ENCODE peak calls at places on chromosomes 11 and 22, in seven cellular contexts. O is stomach, U is K562, P is breast epithelium, D is SK-N-SH, I is GM23338, Q is HepG2. W is an unnamed sample.
A peak's percentile ranks its signal among the peaks of the same experiment; 100 is the strongest.

GRCh38 chr11:114264381-114264780 is 31.8 kb upstream of the NNMT start:
- DNase-seq in O (no peak), U (no peak), P (no peak), D (no peak), I (no peak), Q (no peak), W (no peak)

GRCh38 chr11:61147271-61147670 is 14.0 kb downstream of the VPS37C start:
- DNase-seq in O (no peak), U (no peak), P (no peak), D (no peak), I (no peak), Q (no peak), W (no peak)

GRCh38 chr22:33897621-33897910 is 22.7 kb downstream of the LARGE1 start:
- DNase-seq in O (no peak), U (no peak), P (no peak), D (no peak), I (no peak), Q (no peak), W (no peak)

GRCh38 chr22:50705851-50706351 is 32.1 kb upstream of the ACR start:
- DNase-seq in O (no peak), U (no peak), P (no peak), D (no peak), I (no peak), Q (no peak), W (no peak)

GRCh38 chr11:8732748-8733241 is 50.2 kb downstream of the RPL27A start:
- DNase-seq in O (peak; percentile 40), U (no peak), P (peak; percentile 82), D (no peak), I (no peak), Q (no peak), W (no peak)

GRCh38 chr11:125671561-125671960 is 9.1 kb downstream of the ACRV1 start:
- DNase-seq in O (no peak), U (no peak), P (no peak), D (no peak), I (no peak), Q (no peak), W (no peak)

GRCh38 chr22:48629631-48630443 is 1197.8 kb downstream of the BRD1 start:
- DNase-seq in O (no peak), U (no peak), P (no peak), D (no peak), I (no peak), Q (no peak), W (no peak)

GRCh38 chr22:49524362-49524761 is 303.3 kb downstream of the BRD1 start:
- DNase-seq in O (no peak), U (no peak), P (no peak), D (no peak), I (no peak), Q (no peak), W (no peak)

GRCh38 chr11:107732327-107733051 is 20.6 kb upstream of the SLN start:
- DNase-seq in O (no peak), U (no peak), P (no peak), D (no peak), I (no peak), Q (no peak), W (no peak)

GRCh38 chr11:69014084-69014935 is 1.3 kb upstream of the MRGPRF start:
- DNase-seq in O (peak; percentile 44), U (no peak), P (no peak), D (peak; percentile 69), I (peak; percentile 36), Q (peak; percentile 13), W (no peak)

GRCh38 chr11:38402063-38402462 is 1804.0 kb upstream of the RAG2 start:
- DNase-seq in O (no peak), U (no peak), P (no peak), D (no peak), I (no peak), Q (no peak), W (no peak)

GRCh38 chr22:25651332-25651731 is 86.9 kb downstream of the GRK3 start:
- DNase-seq in O (no peak), U (no peak), P (no peak), D (no peak), I (no peak), Q (no peak), W (no peak)

GRCh38 chr22:25174156-25174887 is 25.3 kb upstream of the CRYBB3 start:
- DNase-seq in O (no peak), U (no peak), P (no peak), D (no peak), I (no peak), Q (no peak), W (no peak)

GRCh38 chr22:37884420-37884819 is 21.7 kb upstream of the MICALL1 start:
- DNase-seq in O (no peak), U (no peak), P (no peak), D (no peak), I (no peak), Q (no peak), W (no peak)

GRCh38 chr22:42080287-42080686 is 787 bp downstream of the SMDT1 start:
- DNase-seq in O (peak; percentile 55), U (peak; percentile 15), P (peak; percentile 32), D (peak; percentile 44), I (peak; percentile 53), Q (no peak), W (no peak)

GRCh38 chr11:46417711-46418110 is 26.1 kb upstream of the CHRM4 start:
- DNase-seq in O (no peak), U (no peak), P (no peak), D (no peak), I (peak; percentile 25), Q (no peak), W (no peak)

GRCh38 chr11:116309446-116309845 is 463.3 kb downstream of the BUD13 start:
- DNase-seq in O (no peak), U (no peak), P (no peak), D (no peak), I (no peak), Q (no peak), W (peak; percentile 50)

GRCh38 chr22:44111562-44112155 is 69.1 kb upstream of the PARVG start:
- DNase-seq in O (no peak), U (no peak), P (no peak), D (no peak), I (no peak), Q (no peak), W (no peak)

DNA sequence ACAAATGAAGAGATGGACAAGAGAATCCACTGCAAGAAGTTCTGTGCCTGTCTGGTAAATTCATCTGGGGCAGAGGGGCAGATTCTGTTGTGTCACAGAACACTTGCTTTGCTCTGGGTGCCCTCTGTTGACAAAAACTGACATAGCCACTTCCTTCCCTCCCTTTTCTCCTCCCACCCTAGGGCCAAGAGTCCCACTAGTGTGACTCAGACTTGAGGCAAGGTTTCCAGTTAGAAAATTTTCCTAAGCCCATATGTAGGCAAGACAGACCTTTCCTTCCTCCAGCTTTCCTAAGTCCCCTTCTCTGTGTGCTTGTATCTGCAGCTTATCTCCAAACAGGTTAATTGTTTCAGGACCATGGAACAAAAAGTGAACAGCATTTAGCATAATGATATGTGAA is 106.8 kb downstream of the RBFOX2 start:
- DNase-seq in O (peak; percentile 53), U (peak; percentile 39), P (peak; percentile 41), D (peak; percentile 49), I (peak; percentile 77), Q (peak; percentile 75), W (no peak)
- TF ChIP-seq POLR2AphosphoS5 in O (peak; percentile 87), U (no peak), P (peak; percentile 41), D (no peak), I (no peak), Q (no peak), W (peak; percentile 64)

DNA sequence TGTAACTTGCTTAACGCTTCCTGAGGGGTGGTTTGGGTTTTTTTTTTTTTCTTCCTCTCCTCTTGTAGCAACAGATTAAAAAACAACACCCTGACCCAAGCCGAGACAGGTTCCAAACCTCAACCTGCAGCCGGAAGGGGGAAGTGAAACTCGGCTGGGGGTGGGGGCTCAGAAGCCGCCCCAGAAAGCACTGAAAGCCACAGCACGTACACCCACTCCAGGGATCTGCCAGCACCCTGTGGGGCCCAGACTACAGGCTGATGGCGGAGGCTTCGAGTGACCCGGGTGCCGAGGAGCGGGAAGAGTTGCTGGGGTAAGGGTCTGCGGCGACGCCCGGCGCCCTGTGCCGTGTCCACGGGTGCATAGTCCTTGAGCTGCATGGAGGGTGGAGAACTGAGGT is at the start of gene LSP1:
- DNase-seq in O (peak; percentile 57), U (no peak), P (no peak), D (no peak), I (no peak), Q (no peak), W (no peak)
- TF ChIP-seq POLR2AphosphoS5 in O (no peak), U (no peak), P (no peak), D (no peak), I (no peak), Q (no peak), W (no peak)

GRCh38 chr22:31844941-31845340 is 91.1 kb downstream of the DEPDC5 start:
- DNase-seq in O (no peak), U (no peak), P (no peak), D (no peak), I (no peak), Q (no peak), W (no peak)

GRCh38 chr22:31843526-31843925 is 89.7 kb downstream of the DEPDC5 start:
- DNase-seq in O (no peak), U (no peak), P (no peak), D (no peak), I (no peak), Q (no peak), W (no peak)

GRCh38 chr22:31850135-31850534 is 94.2 kb upstream of the YWHAH start:
- DNase-seq in O (no peak), U (no peak), P (no peak), D (no peak), I (no peak), Q (no peak), W (no peak)

GRCh38 chr22:31841029-31841827 is 87.4 kb downstream of the DEPDC5 start:
- DNase-seq in O (no peak), U (no peak), P (no peak), D (no peak), I (no peak), Q (no peak), W (no peak)

DNA sequence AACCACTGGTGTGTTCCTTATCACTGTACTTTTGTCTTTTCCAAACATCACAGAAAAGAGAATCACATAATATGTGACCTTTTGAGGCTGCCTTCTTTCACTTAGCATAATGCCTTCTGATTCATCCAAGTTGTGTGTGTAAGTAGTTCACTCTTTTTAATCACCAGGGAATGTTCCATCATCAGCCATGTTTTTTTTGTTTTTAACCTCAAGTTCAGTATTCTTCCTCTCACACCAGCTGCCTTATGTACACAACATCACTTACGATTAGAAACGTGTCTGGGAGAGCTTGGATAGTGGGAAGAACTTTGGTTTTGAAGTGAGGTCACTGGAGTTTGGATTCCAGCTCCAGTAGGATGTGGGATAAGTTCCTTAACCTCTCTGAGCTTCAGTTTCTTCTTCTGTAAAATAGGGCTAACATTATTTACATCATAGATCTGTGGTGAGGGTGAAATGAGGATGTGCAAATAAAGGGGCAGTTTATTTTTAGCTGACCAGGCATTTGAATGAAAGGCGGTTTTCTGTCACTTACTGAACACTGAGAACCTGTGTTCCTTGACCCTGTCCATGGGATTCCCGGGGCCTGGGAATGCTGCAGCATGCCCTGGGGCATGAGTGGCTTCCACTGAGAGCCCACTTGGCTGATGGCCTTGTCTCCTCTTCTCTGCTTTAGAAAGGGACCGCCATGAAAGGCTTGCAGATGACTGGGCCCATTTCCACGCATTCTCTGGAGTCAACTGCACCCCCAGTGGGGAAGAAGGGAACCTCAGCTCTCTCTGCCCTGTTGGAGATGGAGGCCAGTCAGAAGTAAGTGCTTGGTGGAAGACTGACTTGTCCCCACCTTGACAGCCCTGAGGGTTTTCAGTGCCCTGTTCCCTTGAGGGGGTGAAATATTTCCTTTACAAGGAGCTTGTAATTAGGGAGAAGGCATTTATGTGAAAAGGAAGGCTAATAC is 92.6 kb downstream of the DEPDC5 start:
- DNase-seq in O (no peak), U (peak; percentile 26), P (no peak), D (peak; percentile 25), I (peak; percentile 49), Q (no peak), W (no peak)
- TF ChIP-seq POLR2AphosphoS5 in O (no peak), U (no peak), P (no peak), D (no peak), I (no peak), Q (no peak), W (no peak)

GRCh38 chr11:42571486-42572230 is 740.1 kb upstream of the API5 start:
- DNase-seq in O (no peak), U (no peak), P (no peak), D (no peak), I (no peak), Q (no peak), W (no peak)
- TF ChIP-seq POLR2AphosphoS5 in O (no peak), U (no peak), P (no peak), D (no peak), I (no peak), Q (no peak), W (no peak)